ENCODE peak calls at places on chromosomes 5 and 9, in ten cellular contexts. One of them, this sample, is unnamed.

GRCh38 chr9:112112519-112112918 is 62.6 kb downstream of the SUSD1 start:
- DNase-seq in activated CD4-positive, alpha-beta memory T cell treated with anti-CD3 and anti-CD28 coated beads, Interleukin-2, amount 10 ng/mL, durations not matched to agents 7 days and 5 days: no peak
- DNase-seq in RKO: peak
- DNase-seq in T-helper 9 cell: no peak
- DNase-seq in fibroblast of lung: peak
- DNase-seq in DMS53: peak
- DNase-seq in PC-9: peak
- DNase-seq in pancreas: no peak
- DNase-seq in stimulated activated CD8-positive, alpha-beta memory T cell treated with anti-CD3 and anti-CD28 coated beads, Interleukin-15, amount 100 ng/mL, for 1 hour: no peak
- DNase-seq in skeletal muscle cell: peak
- DNase-seq in this sample: no peak

GRCh38 chr5:117161718-117162386 is 587.2 kb upstream of the SEMA6A start:
- DNase-seq in activated CD4-positive, alpha-beta memory T cell treated with anti-CD3 and anti-CD28 coated beads, Interleukin-2, amount 10 ng/mL, durations not matched to agents 7 days and 5 days: no peak
- DNase-seq in RKO: no peak
- DNase-seq in T-helper 9 cell: no peak
- DNase-seq in fibroblast of lung: no peak
- DNase-seq in DMS53: no peak
- DNase-seq in PC-9: no peak
- DNase-seq in pancreas: no peak
- DNase-seq in stimulated activated CD8-positive, alpha-beta memory T cell treated with anti-CD3 and anti-CD28 coated beads, Interleukin-15, amount 100 ng/mL, for 1 hour: no peak
- DNase-seq in skeletal muscle cell: peak
- DNase-seq in this sample: no peak

GRCh38 chr5:96934291-96934694 is 1.6 kb upstream of the LNPEP start:
- DNase-seq in activated CD4-positive, alpha-beta memory T cell treated with anti-CD3 and anti-CD28 coated beads, Interleukin-2, amount 10 ng/mL, durations not matched to agents 7 days and 5 days: no peak
- DNase-seq in RKO: peak
- DNase-seq in T-helper 9 cell: no peak
- DNase-seq in fibroblast of lung: no peak
- DNase-seq in DMS53: peak
- DNase-seq in PC-9: no peak
- DNase-seq in pancreas: no peak
- DNase-seq in stimulated activated CD8-positive, alpha-beta memory T cell treated with anti-CD3 and anti-CD28 coated beads, Interleukin-15, amount 100 ng/mL, for 1 hour: no peak
- DNase-seq in skeletal muscle cell: no peak
- DNase-seq in this sample: no peak

GRCh38 chr5:81552844-81553569 is 159.1 kb upstream of the ACOT12 start:
- DNase-seq in activated CD4-positive, alpha-beta memory T cell treated with anti-CD3 and anti-CD28 coated beads, Interleukin-2, amount 10 ng/mL, durations not matched to agents 7 days and 5 days: no peak
- DNase-seq in RKO: no peak
- DNase-seq in T-helper 9 cell: no peak
- DNase-seq in fibroblast of lung: no peak
- DNase-seq in DMS53: peak
- DNase-seq in PC-9: no peak
- DNase-seq in pancreas: no peak
- DNase-seq in stimulated activated CD8-positive, alpha-beta memory T cell treated with anti-CD3 and anti-CD28 coated beads, Interleukin-15, amount 100 ng/mL, for 1 hour: no peak
- DNase-seq in skeletal muscle cell: no peak
- DNase-seq in this sample: no peak

GRCh38 chr5:126536874-126537273 is 58.1 kb downstream of the ALDH7A1 start:
- DNase-seq in activated CD4-positive, alpha-beta memory T cell treated with anti-CD3 and anti-CD28 coated beads, Interleukin-2, amount 10 ng/mL, durations not matched to agents 7 days and 5 days: no peak
- DNase-seq in RKO: no peak
- DNase-seq in T-helper 9 cell: no peak
- DNase-seq in fibroblast of lung: peak
- DNase-seq in DMS53: no peak
- DNase-seq in PC-9: no peak
- DNase-seq in pancreas: no peak
- DNase-seq in stimulated activated CD8-positive, alpha-beta memory T cell treated with anti-CD3 and anti-CD28 coated beads, Interleukin-15, amount 100 ng/mL, for 1 hour: no peak
- DNase-seq in skeletal muscle cell: no peak
- DNase-seq in this sample: no peak

GRCh38 chr9:73039253-73039915 is 86.5 kb upstream of the ALDH1A1 start:
- DNase-seq in activated CD4-positive, alpha-beta memory T cell treated with anti-CD3 and anti-CD28 coated beads, Interleukin-2, amount 10 ng/mL, durations not matched to agents 7 days and 5 days: no peak
- DNase-seq in RKO: no peak
- DNase-seq in T-helper 9 cell: no peak
- DNase-seq in fibroblast of lung: peak
- DNase-seq in DMS53: no peak
- DNase-seq in PC-9: no peak
- DNase-seq in pancreas: no peak
- DNase-seq in stimulated activated CD8-positive, alpha-beta memory T cell treated with anti-CD3 and anti-CD28 coated beads, Interleukin-15, amount 100 ng/mL, for 1 hour: no peak
- DNase-seq in skeletal muscle cell: peak
- DNase-seq in this sample: no peak

GRCh38 chr5:38922199-38922598 is 76.4 kb downstream of the OSMR start:
- DNase-seq in activated CD4-positive, alpha-beta memory T cell treated with anti-CD3 and anti-CD28 coated beads, Interleukin-2, amount 10 ng/mL, durations not matched to agents 7 days and 5 days: peak
- DNase-seq in RKO: no peak
- DNase-seq in T-helper 9 cell: peak
- DNase-seq in fibroblast of lung: peak
- DNase-seq in DMS53: peak
- DNase-seq in PC-9: peak
- DNase-seq in pancreas: no peak
- DNase-seq in stimulated activated CD8-positive, alpha-beta memory T cell treated with anti-CD3 and anti-CD28 coated beads, Interleukin-15, amount 100 ng/mL, for 1 hour: peak
- DNase-seq in skeletal muscle cell: no peak
- DNase-seq in this sample: peak

GRCh38 chr5:173547579-173547978 is 68.9 kb downstream of the BOD1 start:
- DNase-seq in activated CD4-positive, alpha-beta memory T cell treated with anti-CD3 and anti-CD28 coated beads, Interleukin-2, amount 10 ng/mL, durations not matched to agents 7 days and 5 days: no peak
- DNase-seq in RKO: peak
- DNase-seq in T-helper 9 cell: no peak
- DNase-seq in fibroblast of lung: peak
- DNase-seq in DMS53: peak
- DNase-seq in PC-9: no peak
- DNase-seq in pancreas: no peak
- DNase-seq in stimulated activated CD8-positive, alpha-beta memory T cell treated with anti-CD3 and anti-CD28 coated beads, Interleukin-15, amount 100 ng/mL, for 1 hour: no peak
- DNase-seq in skeletal muscle cell: no peak
- DNase-seq in this sample: no peak

GRCh38 chr9:98877211-98877730 is 66.4 kb upstream of the COL15A1 start:
- DNase-seq in activated CD4-positive, alpha-beta memory T cell treated with anti-CD3 and anti-CD28 coated beads, Interleukin-2, amount 10 ng/mL, durations not matched to agents 7 days and 5 days: no peak
- DNase-seq in RKO: no peak
- DNase-seq in T-helper 9 cell: no peak
- DNase-seq in fibroblast of lung: no peak
- DNase-seq in DMS53: no peak
- DNase-seq in PC-9: no peak
- DNase-seq in pancreas: no peak
- DNase-seq in stimulated activated CD8-positive, alpha-beta memory T cell treated with anti-CD3 and anti-CD28 coated beads, Interleukin-15, amount 100 ng/mL, for 1 hour: no peak
- DNase-seq in skeletal muscle cell: no peak
- DNase-seq in this sample: no peak

GRCh38 chr5:169474226-169474625 is 109.3 kb upstream of the SPDL1 start:
- DNase-seq in activated CD4-positive, alpha-beta memory T cell treated with anti-CD3 and anti-CD28 coated beads, Interleukin-2, amount 10 ng/mL, durations not matched to agents 7 days and 5 days: no peak
- DNase-seq in RKO: no peak
- DNase-seq in T-helper 9 cell: no peak
- DNase-seq in fibroblast of lung: no peak
- DNase-seq in DMS53: no peak
- DNase-seq in PC-9: no peak
- DNase-seq in pancreas: no peak
- DNase-seq in stimulated activated CD8-positive, alpha-beta memory T cell treated with anti-CD3 and anti-CD28 coated beads, Interleukin-15, amount 100 ng/mL, for 1 hour: no peak
- DNase-seq in skeletal muscle cell: no peak
- DNase-seq in this sample: no peak

GRCh38 chr5:107361945-107362344 is 308.8 kb downstream of the EFNA5 start:
- DNase-seq in activated CD4-positive, alpha-beta memory T cell treated with anti-CD3 and anti-CD28 coated beads, Interleukin-2, amount 10 ng/mL, durations not matched to agents 7 days and 5 days: no peak
- DNase-seq in RKO: no peak
- DNase-seq in T-helper 9 cell: no peak
- DNase-seq in fibroblast of lung: peak
- DNase-seq in DMS53: no peak
- DNase-seq in PC-9: no peak
- DNase-seq in pancreas: no peak
- DNase-seq in stimulated activated CD8-positive, alpha-beta memory T cell treated with anti-CD3 and anti-CD28 coated beads, Interleukin-15, amount 100 ng/mL, for 1 hour: no peak
- DNase-seq in skeletal muscle cell: peak
- DNase-seq in this sample: no peak

GRCh38 chr9:101487443-101487855 is 46.2 kb upstream of the RNF20 start:
- DNase-seq in activated CD4-positive, alpha-beta memory T cell treated with anti-CD3 and anti-CD28 coated beads, Interleukin-2, amount 10 ng/mL, durations not matched to agents 7 days and 5 days: no peak
- DNase-seq in RKO: peak
- DNase-seq in T-helper 9 cell: no peak
- DNase-seq in fibroblast of lung: no peak
- DNase-seq in DMS53: peak
- DNase-seq in PC-9: no peak
- DNase-seq in pancreas: no peak
- DNase-seq in stimulated activated CD8-positive, alpha-beta memory T cell treated with anti-CD3 and anti-CD28 coated beads, Interleukin-15, amount 100 ng/mL, for 1 hour: no peak
- DNase-seq in skeletal muscle cell: no peak
- DNase-seq in this sample: no peak

GRCh38 chr5:140266471-140267200 is 36.3 kb downstream of the PFDN1 start:
- DNase-seq in activated CD4-positive, alpha-beta memory T cell treated with anti-CD3 and anti-CD28 coated beads, Interleukin-2, amount 10 ng/mL, durations not matched to agents 7 days and 5 days: no peak
- DNase-seq in RKO: no peak
- DNase-seq in T-helper 9 cell: no peak
- DNase-seq in fibroblast of lung: no peak
- DNase-seq in DMS53: no peak
- DNase-seq in PC-9: no peak
- DNase-seq in pancreas: no peak
- DNase-seq in stimulated activated CD8-positive, alpha-beta memory T cell treated with anti-CD3 and anti-CD28 coated beads, Interleukin-15, amount 100 ng/mL, for 1 hour: no peak
- DNase-seq in skeletal muscle cell: no peak
- DNase-seq in this sample: peak

This sample was measured in DND-41.